ENCODE peak calls at places on chromosomes 3 and 15, in ten cellular contexts. One of them, this sample, is unnamed.

GRCh38 chr15:45891766-45892165 is 256.9 kb downstream of the SQOR start:
- DNase-seq in fibroblast of lung: no peak
- DNase-seq in iris pigment epithelial cell: no peak
- DNase-seq in NCI-H82: no peak
- DNase-seq in activated gamma-delta T cell treated with anti-CD3 and anti-CD28 coated beads, Interleukin-2, amount 50 U/mL, for 16 hours: no peak
- DNase-seq in head of caudate nucleus: no peak
- DNase-seq in hippocampal formation: peak
- DNase-seq in fibroblast of the conjunctiva: no peak
- DNase-seq in PC-3: no peak
- DNase-seq in RCC 7860: no peak
- DNase-seq in this sample: no peak

GRCh38 chr3:142694225-142694624 is 29.6 kb upstream of the TRPC1 start:
- DNase-seq in hippocampal formation: no peak
- DNase-seq in iris pigment epithelial cell: no peak
- DNase-seq in RCC 7860: no peak
- DNase-seq in head of caudate nucleus: no peak
- DNase-seq in fibroblast of the conjunctiva: no peak
- DNase-seq in activated gamma-delta T cell treated with anti-CD3 and anti-CD28 coated beads, Interleukin-2, amount 50 U/mL, for 16 hours: no peak
- DNase-seq in NCI-H82: no peak
- DNase-seq in fibroblast of lung: no peak
- DNase-seq in PC-3: no peak
- DNase-seq in this sample: peak

GRCh38 chr3:122100591-122101491 is 45.7 kb downstream of the CD86 start:
- DNase-seq in fibroblast of lung: no peak
- DNase-seq in fibroblast of the conjunctiva: no peak
- DNase-seq in hippocampal formation: no peak
- DNase-seq in RCC 7860: no peak
- DNase-seq in head of caudate nucleus: no peak
- DNase-seq in iris pigment epithelial cell: peak
- DNase-seq in PC-3: peak
- DNase-seq in NCI-H82: peak
- DNase-seq in activated gamma-delta T cell treated with anti-CD3 and anti-CD28 coated beads, Interleukin-2, amount 50 U/mL, for 16 hours: no peak
- DNase-seq in this sample: peak

GRCh38 chr3:128625409-128625945 is 25.1 kb downstream of the RPN1 start:
- DNase-seq in fibroblast of the conjunctiva: no peak
- DNase-seq in iris pigment epithelial cell: no peak
- DNase-seq in PC-3: no peak
- DNase-seq in hippocampal formation: no peak
- DNase-seq in NCI-H82: no peak
- DNase-seq in fibroblast of lung: no peak
- DNase-seq in head of caudate nucleus: no peak
- DNase-seq in activated gamma-delta T cell treated with anti-CD3 and anti-CD28 coated beads, Interleukin-2, amount 50 U/mL, for 16 hours: no peak
- DNase-seq in RCC 7860: no peak
- DNase-seq in this sample: no peak

GRCh38 chr15:90585863-90586262 is 56.1 kb downstream of the CRTC3 start:
- DNase-seq in fibroblast of the conjunctiva: no peak
- DNase-seq in activated gamma-delta T cell treated with anti-CD3 and anti-CD28 coated beads, Interleukin-2, amount 50 U/mL, for 16 hours: no peak
- DNase-seq in iris pigment epithelial cell: peak
- DNase-seq in RCC 7860: no peak
- DNase-seq in NCI-H82: no peak
- DNase-seq in head of caudate nucleus: no peak
- DNase-seq in hippocampal formation: no peak
- DNase-seq in PC-3: no peak
- DNase-seq in fibroblast of lung: no peak
- DNase-seq in this sample: no peak

GRCh38 chr3:181292984-181293383 is 303.4 kb upstream of the DNAJC19 start:
- DNase-seq in fibroblast of lung: peak
- DNase-seq in NCI-H82: no peak
- DNase-seq in activated gamma-delta T cell treated with anti-CD3 and anti-CD28 coated beads, Interleukin-2, amount 50 U/mL, for 16 hours: no peak
- DNase-seq in hippocampal formation: no peak
- DNase-seq in RCC 7860: peak
- DNase-seq in fibroblast of the conjunctiva: no peak
- DNase-seq in iris pigment epithelial cell: peak
- DNase-seq in PC-3: peak
- DNase-seq in head of caudate nucleus: no peak
- DNase-seq in this sample: peak

GRCh38 chr3:152428577-152428976 is 159.8 kb downstream of the MBNL1 start:
- DNase-seq in PC-3: no peak
- DNase-seq in fibroblast of the conjunctiva: no peak
- DNase-seq in iris pigment epithelial cell: no peak
- DNase-seq in fibroblast of lung: no peak
- DNase-seq in head of caudate nucleus: no peak
- DNase-seq in hippocampal formation: no peak
- DNase-seq in RCC 7860: no peak
- DNase-seq in activated gamma-delta T cell treated with anti-CD3 and anti-CD28 coated beads, Interleukin-2, amount 50 U/mL, for 16 hours: no peak
- DNase-seq in NCI-H82: no peak
- DNase-seq in this sample: no peak

GRCh38 chr3:57675530-57675929 is 17.3 kb downstream of the DENND6A start:
- DNase-seq in head of caudate nucleus: no peak
- DNase-seq in activated gamma-delta T cell treated with anti-CD3 and anti-CD28 coated beads, Interleukin-2, amount 50 U/mL, for 16 hours: no peak
- DNase-seq in fibroblast of lung: no peak
- DNase-seq in fibroblast of the conjunctiva: no peak
- DNase-seq in NCI-H82: no peak
- DNase-seq in PC-3: no peak
- DNase-seq in RCC 7860: peak
- DNase-seq in hippocampal formation: no peak
- DNase-seq in iris pigment epithelial cell: no peak
- DNase-seq in this sample: no peak

GRCh38 chr15:45715528-45715927 is 80.7 kb downstream of the SQOR start:
- DNase-seq in fibroblast of the conjunctiva: no peak
- DNase-seq in activated gamma-delta T cell treated with anti-CD3 and anti-CD28 coated beads, Interleukin-2, amount 50 U/mL, for 16 hours: no peak
- DNase-seq in NCI-H82: peak
- DNase-seq in head of caudate nucleus: no peak
- DNase-seq in iris pigment epithelial cell: peak
- DNase-seq in hippocampal formation: no peak
- DNase-seq in fibroblast of lung: peak
- DNase-seq in PC-3: peak
- DNase-seq in RCC 7860: no peak
- DNase-seq in this sample: no peak

GRCh38 chr15:37031198-37031597 is 69.2 kb downstream of the MEIS2 start:
- DNase-seq in RCC 7860: no peak
- DNase-seq in PC-3: peak
- DNase-seq in fibroblast of the conjunctiva: no peak
- DNase-seq in NCI-H82: no peak
- DNase-seq in activated gamma-delta T cell treated with anti-CD3 and anti-CD28 coated beads, Interleukin-2, amount 50 U/mL, for 16 hours: no peak
- DNase-seq in hippocampal formation: no peak
- DNase-seq in fibroblast of lung: peak
- DNase-seq in iris pigment epithelial cell: peak
- DNase-seq in head of caudate nucleus: no peak
- DNase-seq in this sample: peak

GRCh38 chr15:31361764-31362120 is 35.1 kb downstream of the KLF13 start:
- DNase-seq in fibroblast of the conjunctiva: no peak
- DNase-seq in iris pigment epithelial cell: no peak
- DNase-seq in NCI-H82: peak
- DNase-seq in fibroblast of lung: peak
- DNase-seq in RCC 7860: no peak
- DNase-seq in activated gamma-delta T cell treated with anti-CD3 and anti-CD28 coated beads, Interleukin-2, amount 50 U/mL, for 16 hours: no peak
- DNase-seq in head of caudate nucleus: no peak
- DNase-seq in PC-3: no peak
- DNase-seq in hippocampal formation: no peak
- DNase-seq in this sample: no peak

This sample was measured in epithelial cell of esophagus.